ENCODE peak calls at places on chromosomes 7 and 10, in seven cellular contexts. G, S, N, J, V, P and M are unnamed samples.
A peak's percentile ranks its signal among the peaks of the same experiment; 100 is the strongest.

GRCh38 chr7:140562921-140563600 is 77.6 kb downstream of the DENND2A start:
- DNase-seq in V (no peak), N (no peak), J (no peak), P (no peak), G (no peak), S (no peak), M (no peak)

GRCh38 chr10:72310636-72311035 is 36.9 kb downstream of the DDIT4 start:
- DNase-seq in G (no peak), N (no peak), S (no peak), V (no peak), J (no peak), P (no peak), M (no peak)

GRCh38 chr7:138584283-138584682 is 116.9 kb downstream of the SVOPL start:
- DNase-seq in G (no peak), V (no peak), P (no peak), S (no peak), J (no peak), N (no peak), M (no peak)

GRCh38 chr10:103919648-103920025 is 1.7 kb upstream of the STN1 start:
- DNase-seq in N (no peak), S (no peak), G (no peak), J (no peak), V (no peak), P (no peak), M (no peak)

GRCh38 chr7:78499966-78500365 is 701.4 kb downstream of the PHTF2 start:
- DNase-seq in J (no peak), G (no peak), V (no peak), P (no peak), N (no peak), S (no peak), M (no peak)

GRCh38 chr10:84783909-84784308 is 455.5 kb downstream of the CCSER2 start:
- DNase-seq in G (no peak), J (no peak), V (no peak), N (no peak), S (no peak), P (no peak), M (no peak)

GRCh38 chr7:1707756-1708611 is 37.9 kb downstream of the ELFN1 start:
- DNase-seq in S (no peak), N (no peak), J (no peak), V (no peak), G (peak; percentile 17), P (no peak), M (peak; percentile 25)

GRCh38 chr7:117402109-117402508 is 25.2 kb downstream of the ASZ1 start:
- DNase-seq in G (no peak), N (no peak), P (no peak), J (no peak), S (no peak), V (no peak), M (no peak)

GRCh38 chr7:6636741-6637543 is at the start of gene ZNF316:
- DNase-seq in G (peak; percentile 67), P (peak; percentile 62), J (no peak), V (peak; percentile 72), N (peak; percentile 59), S (peak; percentile 51), M (peak; percentile 79)

GRCh38 chr7:122597277-122597676 is 101.6 kb downstream of the RNF133 start:
- DNase-seq in N (no peak), V (no peak), P (no peak), J (no peak), G (no peak), S (no peak), M (no peak)

DNA sequence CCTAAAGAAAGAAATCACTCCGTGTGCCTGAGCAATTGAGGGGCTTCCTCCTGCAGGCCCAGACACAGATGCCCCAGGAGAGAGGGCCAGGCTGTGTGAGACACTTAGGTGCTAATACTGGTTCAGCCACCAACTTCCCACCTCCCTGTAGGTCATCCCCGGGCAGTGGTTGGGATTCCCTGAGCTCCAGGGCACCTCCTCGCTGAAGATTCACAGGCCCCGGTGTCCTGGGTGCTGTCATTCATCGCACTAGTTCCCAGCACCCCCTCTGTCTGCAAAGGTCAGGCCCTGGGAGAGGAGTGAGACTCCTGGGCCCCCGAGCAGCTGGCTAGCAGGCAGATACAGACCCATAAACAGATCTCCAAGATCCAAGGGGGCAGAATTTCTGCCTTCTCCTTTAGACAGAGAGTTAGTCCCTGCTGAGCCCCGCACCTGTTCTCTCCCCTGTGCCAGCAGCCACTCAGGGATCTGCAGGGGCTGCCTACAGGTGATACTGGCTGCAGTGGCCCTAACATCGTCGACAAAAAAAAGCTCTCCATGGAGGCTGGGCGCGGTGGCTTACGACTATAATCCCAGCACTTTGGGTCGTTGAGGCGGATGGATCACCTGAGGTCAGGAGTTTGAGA is 38.2 kb upstream of the GTF2I start:
- DNase-seq in G (no peak), S (no peak), V (no peak), N (no peak), J (no peak), P (no peak), M (no peak)
- H3K27ac ChIP-seq in G (no peak overlapping the region), S (no peak overlapping the region), V (no peak overlapping the region), N (no peak overlapping the region), J (no peak overlapping the region), P (no peak overlapping the region), M (no peak overlapping the region)

GRCh38 chr10:68895041-68895440 is 6.1 kb upstream of the DDX50 start:
- DNase-seq in P (no peak), S (no peak), J (no peak), G (no peak), V (no peak), N (no peak), M (no peak)

GRCh38 chr10:68901106-68901927 is at the start of gene DDX50:
- DNase-seq in P (peak; percentile 97), V (peak; percentile 98), N (peak; percentile 98), G (peak; percentile 98), S (peak; percentile 98), J (peak; percentile 97), M (peak; percentile 97)

GRCh38 chr10:68899186-68899745 is 1.8 kb upstream of the DDX50 start:
- DNase-seq in V (no peak), J (no peak), G (no peak), S (no peak), P (no peak), N (no peak), M (no peak)

GRCh38 chr10:68900427-68901105 is 549 bp upstream of the DDX50 start:
- DNase-seq in N (no peak), G (no peak), J (peak; percentile 29), V (no peak), S (no peak), P (no peak), M (peak; percentile 85)

DNA sequence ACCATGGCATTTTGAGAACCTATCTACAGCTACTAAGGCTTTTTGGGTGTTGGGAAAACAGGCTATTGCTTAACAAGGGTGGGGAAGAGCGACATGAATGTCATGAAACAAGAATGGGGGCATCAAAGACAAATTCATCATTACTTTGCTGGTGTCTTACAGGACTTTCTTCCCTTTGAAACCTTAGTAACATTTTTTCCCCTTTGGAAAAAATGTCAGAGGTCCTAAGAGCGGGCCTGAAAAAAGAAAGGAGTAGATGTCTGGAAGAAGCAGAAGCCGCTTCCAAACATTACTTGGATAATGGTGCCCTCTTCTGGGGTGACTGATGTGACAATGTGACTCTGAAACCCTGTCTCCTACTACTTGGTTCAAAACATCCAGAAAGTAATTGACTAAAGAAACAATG is 3.8 kb upstream of the DDX50 start:
- DNase-seq in G (no peak), P (peak; percentile 37), S (peak; percentile 37), N (peak; percentile 73), V (peak; percentile 47), J (peak; percentile 38), M (no peak)
- TF ChIP-seq CTCF in G (peak; percentile 18), P (peak; percentile 49), S (peak; percentile 24), N (no peak), V (peak; percentile 69), J (peak; percentile 54), M (peak; percentile 48)

DNA sequence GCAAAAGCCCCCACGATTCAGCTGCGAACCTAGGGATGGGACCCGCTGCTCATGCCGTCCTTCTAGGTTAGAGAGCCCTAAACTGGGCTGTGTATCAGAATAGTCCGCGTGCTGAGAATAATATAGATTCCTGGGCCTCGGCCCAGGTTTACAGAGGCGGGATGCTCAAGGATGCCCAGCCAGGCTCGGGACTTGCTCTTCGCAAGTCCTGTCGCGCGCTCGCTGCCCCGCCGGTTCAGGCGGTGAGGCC is 266 bp upstream of the STMP1 start:
- DNase-seq in J (no peak), N (no peak), S (no peak), V (no peak), G (no peak), P (no peak), M (no peak)
- H3K27ac ChIP-seq in J (peak overlapping the region; percentile 57), N (peak overlapping the region; percentile 69), S (peak overlapping the region; percentile 96), V (peak overlapping the region; percentile 96), G (peak overlapping the region; percentile 94), P (peak overlapping the region; percentile 87), M (peak overlapping the region; percentile 95)

DNA sequence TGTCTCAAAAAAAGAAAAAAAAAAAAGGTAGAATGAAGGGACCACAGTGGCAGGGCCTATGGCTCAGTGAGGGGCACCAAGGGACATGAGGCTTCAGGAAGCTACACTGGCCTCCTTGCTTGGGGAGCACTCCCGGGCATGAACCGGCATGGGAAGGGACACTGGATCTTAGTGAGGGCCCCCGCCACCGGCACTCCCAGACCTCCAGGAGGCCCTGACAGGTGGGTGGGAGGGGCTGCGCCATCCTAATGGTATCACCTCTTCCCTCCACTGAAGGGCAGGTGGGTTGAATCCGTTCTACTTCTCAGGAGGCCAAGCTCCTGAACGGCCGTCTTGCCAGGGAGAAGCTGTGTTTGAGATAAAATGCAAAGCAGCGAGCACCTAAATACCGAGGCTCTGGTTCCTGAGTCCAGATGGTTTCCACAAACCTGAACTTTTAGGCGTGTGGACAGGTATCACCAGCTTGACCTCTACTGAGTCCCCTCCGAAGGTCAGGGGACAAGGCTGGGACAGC is 69.8 kb downstream of the C10orf143 start:
- DNase-seq in G (no peak), V (no peak), J (no peak), N (no peak), S (peak; percentile 9), P (no peak), M (no peak)
- TF ChIP-seq CTCF in G (no peak), V (no peak), J (no peak), N (no peak), S (no peak), P (no peak), M (no peak)

GRCh38 chr10:12700557-12700874 is 301.0 kb downstream of the CCDC3 start:
- DNase-seq in V (no peak), N (no peak), P (no peak), S (no peak), J (no peak), G (no peak), M (no peak)
- H3K27ac ChIP-seq in V (no peak overlapping the region), N (no peak overlapping the region), P (peak overlapping the region; percentile 47), S (no peak overlapping the region), J (no peak overlapping the region), G (no peak overlapping the region), M (no peak overlapping the region)

DNA sequence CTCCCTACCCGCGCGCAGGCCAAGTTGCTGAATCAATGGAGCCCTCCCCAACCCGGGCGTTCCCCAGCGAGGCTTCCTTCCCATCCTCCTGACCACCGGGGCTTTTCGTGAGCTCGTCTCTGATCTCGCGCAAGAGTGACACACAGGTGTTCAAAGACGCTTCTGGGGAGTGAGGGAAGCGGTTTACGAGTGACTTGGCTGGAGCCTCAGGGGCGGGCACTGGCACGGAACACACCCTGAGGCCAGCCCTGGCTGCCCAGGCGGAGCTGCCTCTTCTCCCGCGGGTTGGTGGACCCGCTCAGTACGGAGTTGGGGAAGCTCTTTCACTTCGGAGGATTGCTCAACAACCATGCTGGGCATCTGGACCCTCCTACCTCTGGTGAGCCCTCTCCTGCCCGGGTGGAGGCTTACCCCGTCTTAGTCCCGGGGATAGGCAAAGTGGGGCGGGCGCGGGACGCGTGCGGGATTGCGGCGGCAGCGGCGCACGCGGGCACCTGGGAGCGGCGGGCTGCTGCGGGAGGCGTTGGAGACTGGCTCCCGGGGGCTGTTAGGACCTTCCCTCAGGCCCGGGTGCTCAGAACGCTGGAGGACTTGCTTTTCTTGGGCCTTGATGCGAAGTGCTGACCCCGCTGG is at the start of gene FAS:
- DNase-seq in P (peak; percentile 62), S (peak; percentile 79), V (peak; percentile 73), G (peak; percentile 86), N (peak; percentile 86), J (no peak), M (peak; percentile 89)
- TF ChIP-seq CTCF in P (no peak), S (no peak), V (no peak), G (no peak), N (no peak), J (no peak), M (no peak)